ENCODE peak calls at places on chromosomes 11 and 22, in nine cellular contexts. T is germinal center, O is mesendoderm, K is suprapubic skin, L is IMR-90, Q is adipocyte, F is NCI-H1105 treated with DMSO at 0.1 percent for 48 hours, X is T-helper 1 cell, U is H7. W is an unnamed sample.

GRCh38 chr11:8247312-8247711 is 16.4 kb downstream of the LMO1 start:
- DNase-seq in F (peak), T (no peak), X (no peak), K (no peak), O (no peak), L (no peak), U (peak), Q (no peak), W (no peak)

GRCh38 chr11:45828996-45829395 is 18.3 kb upstream of the CRY2 start:
- DNase-seq in L (no peak), Q (peak), K (no peak), T (no peak), U (no peak), O (no peak), F (no peak), X (no peak), W (no peak)

GRCh38 chr11:29005401-29005980 is 897.3 kb downstream of the METTL15 start:
- DNase-seq in Q (no peak), X (no peak), T (no peak), U (peak), O (peak), F (no peak), L (no peak), K (no peak), W (no peak)

GRCh38 chr11:14093065-14093464 is 130.5 kb downstream of the SPON1 start:
- DNase-seq in L (no peak), Q (no peak), X (no peak), F (no peak), U (no peak), O (no peak), K (no peak), T (no peak), W (no peak)

GRCh38 chr22:38872831-38873248 is 824 bp upstream of the CBX6 start:
- DNase-seq in O (peak), Q (peak), K (peak), X (no peak), T (no peak), L (peak), U (peak), F (peak), W (peak)

GRCh38 chr11:86230196-86230813 is 14.2 kb upstream of the EED start:
- DNase-seq in U (no peak), X (no peak), L (no peak), T (no peak), Q (no peak), O (peak), K (no peak), F (no peak), W (no peak)

GRCh38 chr11:69511358-69512015 is 30.0 kb downstream of the LINC01488 start:
- DNase-seq in U (peak), Q (no peak), T (no peak), F (no peak), X (no peak), L (no peak), O (no peak), K (no peak), W (no peak)

GRCh38 chr11:133123371-133123770 is 408.9 kb downstream of the OPCML start:
- DNase-seq in T (no peak), K (no peak), Q (no peak), U (no peak), X (no peak), L (no peak), F (no peak), O (no peak), W (no peak)

GRCh38 chr11:70703141-70704052 is 305.1 kb downstream of the CTTN start:
- DNase-seq in F (no peak), K (no peak), U (peak), X (no peak), T (no peak), L (no peak), Q (no peak), O (peak), W (no peak)

GRCh38 chr11:64070301-64070656 is 34.5 kb downstream of the FLRT1 start:
- DNase-seq in L (no peak), F (no peak), X (no peak), Q (no peak), O (peak), K (no peak), T (no peak), U (peak), W (peak)

GRCh38 chr11:104784684-104785460 is 113.4 kb downstream of the CASP12 start:
- DNase-seq in O (no peak), T (no peak), Q (no peak), X (no peak), K (no peak), F (no peak), L (peak), U (no peak), W (no peak)

GRCh38 chr11:20087118-20087521 is 73.2 kb downstream of the DBX1 start:
- DNase-seq in X (no peak), Q (peak), U (no peak), K (no peak), F (no peak), L (peak), O (no peak), T (no peak), W (no peak)

GRCh38 chr11:128492903-128493569 is 94.3 kb downstream of the ETS1 start:
- DNase-seq in U (no peak), Q (peak), L (no peak), T (no peak), F (no peak), X (no peak), O (no peak), K (no peak), W (no peak)

GRCh38 chr11:17652556-17652955 is 66.8 kb upstream of the MYOD1 start:
- DNase-seq in T (no peak), U (peak), X (no peak), O (no peak), L (no peak), F (no peak), K (no peak), Q (no peak), W (no peak)

GRCh38 chr11:69306821-69307220 is 12.9 kb downstream of the MYEOV start:
- DNase-seq in F (no peak), K (peak), U (no peak), L (no peak), O (no peak), T (no peak), X (no peak), Q (no peak), W (no peak)

GRCh38 chr11:125345706-125346561 is 150.1 kb downstream of the FEZ1 start:
- DNase-seq in O (peak), T (peak), L (peak), K (peak), F (peak), X (peak), U (peak), Q (peak), W (no peak)

GRCh38 chr11:45384711-45385241 is 98.6 kb upstream of the SYT13 start:
- DNase-seq in K (peak), X (no peak), O (no peak), Q (no peak), L (no peak), F (no peak), T (no peak), U (peak), W (no peak)

GRCh38 chr11:75445315-75445953 is 12.4 kb upstream of the KLHL35 start:
- DNase-seq in T (peak), K (peak), L (peak), X (peak), F (peak), U (peak), Q (peak), O (peak), W (no peak)

GRCh38 chr11:12249590-12250260 is 127.6 kb upstream of the PARVA start:
- DNase-seq in K (no peak), T (no peak), U (no peak), O (no peak), L (no peak), X (no peak), Q (no peak), F (peak), W (peak)

GRCh38 chr22:42639541-42640241 is 710 bp downstream of the ATP5MGL start:
- DNase-seq in U (peak), K (no peak), L (no peak), X (no peak), O (no peak), F (no peak), T (no peak), Q (no peak), W (no peak)

GRCh38 chr11:57464343-57465181 is 4.2 kb downstream of the RTN4RL2 start:
- DNase-seq in F (no peak), X (no peak), U (peak), K (no peak), O (peak), Q (no peak), T (no peak), L (peak), W (no peak)

GRCh38 chr22:28761449-28761755 is 11.1 kb upstream of the CCDC117 start:
- DNase-seq in T (no peak), U (no peak), Q (no peak), L (no peak), X (no peak), O (no peak), K (no peak), F (no peak), W (no peak)

GRCh38 chr22:27086728-27087450 is 429.5 kb downstream of the MIAT start:
- DNase-seq in F (no peak), K (no peak), T (no peak), U (peak), Q (no peak), L (no peak), X (no peak), O (no peak), W (peak)

GRCh38 chr22:45179276-45180049 is 15.7 kb downstream of the NUP50 start:
- DNase-seq in U (no peak), T (no peak), L (no peak), Q (no peak), F (no peak), O (no peak), X (peak), K (no peak), W (no peak)

GRCh38 chr22:22397292-22397870 is 111.2 kb downstream of the ZNF280B start:
- DNase-seq in Q (peak), F (no peak), X (no peak), U (no peak), T (no peak), O (peak), L (no peak), K (no peak), W (no peak)

GRCh38 chr22:41576877-41577276 is 12.8 kb downstream of the PMM1 start:
- DNase-seq in F (no peak), Q (no peak), T (peak), X (no peak), K (no peak), L (peak), U (peak), O (peak), W (peak)

GRCh38 chr22:44620129-44620840 is 81.7 kb upstream of the PRR5 start:
- DNase-seq in L (peak), F (peak), X (peak), O (peak), Q (peak), K (peak), T (no peak), U (peak), W (peak)

W was measured in NCI-H2171.